ENCODE peak calls at places on chromosomes 6 and 20, in eight cellular contexts. I, Z, R, C, S, L, N and F are unnamed samples.

GRCh38 chr6:166318227-166318626 is 10.0 kb upstream of the PRR18 start:
- DNase-seq in I (no peak), Z (no peak), R (no peak), C (no peak), S (no peak), L (no peak), N (no peak), F (no peak)

GRCh38 chr6:158621694-158622544 is 22.6 kb downstream of the DYNLT1 start:
- DNase-seq in I (no peak), Z (no peak), R (peak; percentile 31), C (no peak), S (no peak), L (no peak), N (no peak), F (no peak)

GRCh38 chr6:10441004-10441654 is 26.3 kb upstream of the TFAP2A start:
- DNase-seq in I (no peak), Z (no peak), R (no peak), C (peak; percentile 62), S (peak; percentile 97), L (no peak), N (peak; percentile 93), F (no peak)

GRCh38 chr6:40419377-40419776 is 167.8 kb downstream of the LRFN2 start:
- DNase-seq in I (no peak), Z (peak; percentile 6), R (no peak), C (peak; percentile 35), S (no peak), L (no peak), N (no peak), F (no peak)

GRCh38 chr6:42404494-42404893 is 47.2 kb downstream of the TRERF1 start:
- DNase-seq in I (no peak), Z (no peak), R (peak; percentile 70), C (peak; percentile 80), S (peak; percentile 76), L (no peak), N (peak; percentile 82), F (peak; percentile 46)

GRCh38 chr20:41654884-41655283 is 36.7 kb upstream of the CHD6 start:
- DNase-seq in I (no peak), Z (no peak), R (no peak), C (peak; percentile 15), S (peak; percentile 7), L (no peak), N (no peak), F (no peak)

GRCh38 chr6:11770546-11771466 is 7.8 kb downstream of the ADTRP start:
- DNase-seq in I (peak; percentile 88), Z (peak; percentile 88), R (peak; percentile 93), C (peak; percentile 100), S (peak; percentile 100), L (peak; percentile 86), N (peak; percentile 89), F (peak; percentile 89)

GRCh38 chr6:106116125-106116524 is 30.0 kb downstream of the PRDM1 start:
- DNase-seq in I (no peak), Z (no peak), R (no peak), C (no peak), S (peak; percentile 43), L (peak; percentile 48), N (no peak), F (no peak)

GRCh38 chr20:7147220-7147601 is 379.7 kb downstream of the BMP2 start:
- DNase-seq in I (peak; percentile 34), Z (no peak), R (no peak), C (no peak), S (no peak), L (no peak), N (no peak), F (no peak)

GRCh38 chr6:3151705-3152104 is 5.6 kb downstream of the TUBB2A start:
- DNase-seq in I (no peak), Z (no peak), R (no peak), C (no peak), S (no peak), L (no peak), N (no peak), F (no peak)

GRCh38 chr6:157823001-157823522 is at the start of gene SNX9:
- DNase-seq in I (peak; percentile 38), Z (peak; percentile 85), R (peak; percentile 88), C (peak; percentile 68), S (peak; percentile 80), L (peak; percentile 82), N (peak; percentile 29), F (peak; percentile 92)

GRCh38 chr20:9408422-9409300 is 105.7 kb upstream of the LAMP5 start:
- DNase-seq in I (no peak), Z (no peak), R (no peak), C (peak; percentile 86), S (peak; percentile 95), L (no peak), N (no peak), F (no peak)

GRCh38 chr6:169833258-169833794 is 81.9 kb downstream of the ERMARD start:
- DNase-seq in I (no peak), Z (no peak), R (no peak), C (peak; percentile 15), S (no peak), L (no peak), N (no peak), F (no peak)

GRCh38 chr6:106099235-106099537 is 13.1 kb downstream of the PRDM1 start:
- DNase-seq in I (no peak), Z (no peak), R (no peak), C (no peak), S (no peak), L (no peak), N (no peak), F (no peak)

GRCh38 chr6:14143305-14143704 is 25.7 kb downstream of the CD83 start:
- DNase-seq in I (no peak), Z (no peak), R (no peak), C (no peak), S (no peak), L (no peak), N (no peak), F (no peak)

GRCh38 chr20:17210387-17210786 is 16.5 kb upstream of the PCSK2 start:
- DNase-seq in I (no peak), Z (no peak), R (no peak), C (no peak), S (no peak), L (no peak), N (no peak), F (no peak)

GRCh38 chr6:44177691-44178423 is 19.2 kb downstream of the CAPN11 start:
- DNase-seq in I (peak; percentile 53), Z (peak; percentile 64), R (peak; percentile 73), C (peak; percentile 79), S (peak; percentile 74), L (peak; percentile 72), N (no peak), F (peak; percentile 80)

DNA sequence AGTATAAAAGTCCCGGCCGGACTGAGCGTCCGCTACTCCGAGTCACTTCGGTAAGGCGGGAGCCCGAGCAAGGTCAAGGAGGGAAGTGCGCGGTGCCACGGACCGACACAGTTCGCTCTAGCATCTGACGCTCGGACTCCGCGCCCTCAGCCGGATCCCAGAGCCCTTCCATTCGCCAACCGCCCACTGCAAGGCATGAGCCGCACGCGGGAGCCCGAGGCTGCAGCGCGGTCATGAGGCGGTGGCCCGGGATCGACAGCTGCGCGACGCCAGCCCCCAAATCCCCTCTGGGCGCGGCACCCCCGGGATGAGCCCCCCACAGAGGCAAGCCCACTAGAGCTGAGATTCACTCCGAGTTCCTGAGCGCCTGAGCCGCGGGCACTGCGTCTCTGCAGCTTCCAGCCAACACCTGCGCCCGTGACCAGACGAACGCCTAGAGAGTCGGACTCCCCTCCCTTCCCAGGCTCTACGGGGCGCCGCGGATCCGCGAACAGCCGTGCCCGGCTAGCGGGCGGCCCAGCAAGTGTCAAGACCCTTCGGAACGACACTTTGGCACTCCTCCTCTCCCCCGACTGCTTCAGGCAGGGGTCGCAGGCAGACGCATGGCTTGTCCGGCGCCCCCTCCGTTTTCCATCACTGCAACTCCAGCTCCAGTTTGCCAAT is 749 bp upstream of the ISM1 start:
- DNase-seq in I (peak; percentile 71), Z (peak; percentile 67), R (peak; percentile 53), C (peak; percentile 32), S (peak; percentile 10), L (peak; percentile 49), N (no peak), F (no peak)
- H3K4me3 ChIP-seq in I (peak overlapping the region; percentile 43), Z (peak overlapping the region; percentile 57), R (no peak overlapping the region), C (peak overlapping the region; percentile 19), S (no peak overlapping the region), L (peak overlapping the region; percentile 52), N (peak overlapping the region; percentile 51), F (peak overlapping the region; percentile 51)

DNA sequence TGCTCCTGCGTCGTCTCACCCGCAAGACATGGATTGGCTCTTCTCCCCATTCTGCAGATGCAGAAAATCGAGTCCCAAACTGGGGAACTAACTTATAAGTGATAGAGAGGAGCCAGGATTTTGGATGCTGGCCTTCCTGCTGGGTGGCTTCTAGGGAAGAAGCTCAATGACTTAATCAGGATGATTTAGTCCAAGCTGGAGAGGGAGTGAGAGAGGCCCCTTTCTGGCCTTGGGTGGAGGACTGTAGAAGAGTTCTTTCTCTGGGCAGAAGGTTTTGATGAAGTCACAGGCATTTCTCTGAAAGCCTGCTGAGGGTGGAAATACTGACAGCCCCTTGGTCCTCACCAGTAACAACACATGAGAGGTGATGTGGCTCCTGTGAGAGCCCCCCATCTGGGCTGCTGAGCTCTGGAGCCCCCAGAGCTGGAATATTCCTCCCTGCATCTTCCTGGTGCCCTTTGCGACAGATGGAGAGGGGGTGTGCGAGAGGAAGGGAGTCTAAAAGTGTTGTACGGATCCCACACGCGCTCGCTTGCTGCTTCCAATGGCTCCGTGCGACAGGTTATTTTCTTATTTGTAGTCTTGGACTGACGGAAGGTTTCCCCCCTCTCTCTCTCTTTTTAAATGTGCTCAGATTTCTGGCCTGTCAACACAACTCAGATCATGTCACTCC is 3.4 kb downstream of the SIRPA start:
- DNase-seq in I (no peak), Z (no peak), R (no peak), C (no peak), S (no peak), L (no peak), N (no peak), F (no peak)
- H3K4me3 ChIP-seq in I (no peak overlapping the region), Z (peak overlapping the region; percentile 36), R (no peak overlapping the region), C (no peak overlapping the region), S (no peak overlapping the region), L (peak overlapping the region; percentile 34), N (no peak overlapping the region), F (no peak overlapping the region)

GRCh38 chr20:49481116-49481515 is 1.4 kb downstream of the KCNB1 start:
- DNase-seq in I (no peak), Z (no peak), R (no peak), C (no peak), S (no peak), L (no peak), N (no peak), F (no peak)

GRCh38 chr20:49482173-49482572 is 295 bp downstream of the KCNB1 start:
- DNase-seq in I (no peak), Z (no peak), R (no peak), C (no peak), S (no peak), L (peak; percentile 9), N (no peak), F (no peak)

GRCh38 chr20:49483706-49484101 is 1.2 kb upstream of the KCNB1 start:
- DNase-seq in I (no peak), Z (no peak), R (no peak), C (no peak), S (no peak), L (no peak), N (no peak), F (no peak)

GRCh38 chr20:49483018-49483705 is 694 bp upstream of the KCNB1 start:
- DNase-seq in I (no peak), Z (no peak), R (no peak), C (no peak), S (no peak), L (no peak), N (no peak), F (no peak)

GRCh38 chr20:49482621-49483017 is at the start of gene KCNB1:
- DNase-seq in I (peak; percentile 35), Z (peak; percentile 60), R (peak; percentile 52), C (peak; percentile 18), S (peak; percentile 49), L (peak; percentile 60), N (no peak), F (peak; percentile 46)
- H3K4me3 ChIP-seq in I (peak within 1 kb of the TSS; percentile 24), Z (no peak within 1 kb of the TSS), R (no peak within 1 kb of the TSS), C (no peak within 1 kb of the TSS), S (no peak within 1 kb of the TSS), L (peak within 1 kb of the TSS; percentile 44), N (no peak within 1 kb of the TSS), F (peak within 1 kb of the TSS; percentile 47)

GRCh38 chr20:44183282-44183681 is 3.7 kb downstream of the JPH2 start:
- DNase-seq in I (no peak), Z (no peak), R (no peak), C (no peak), S (no peak), L (no peak), N (no peak), F (no peak)
- H3K4me3 ChIP-seq in I (no peak overlapping the region), Z (no peak overlapping the region), R (no peak overlapping the region), C (no peak overlapping the region), S (no peak overlapping the region), L (peak overlapping the region; percentile 26), N (no peak overlapping the region), F (peak overlapping the region; percentile 78)